ENCODE peak calls at places on chromosomes 6 and 20, in five cellular contexts. S, T, H, K and P are unnamed samples.

GRCh38 chr6:129501401-129502051 is 208.5 kb downstream of the ARHGAP18 start:
- DNase-seq in S (peak), T (no peak), H (peak), K (peak), P (peak)

GRCh38 chr6:17466707-17467106 is 73.3 kb downstream of the CAP2 start:
- DNase-seq in S (no peak), T (no peak), H (no peak), K (no peak), P (no peak)

GRCh38 chr6:69775941-69776340 is 20.9 kb downstream of the LMBRD1 start:
- DNase-seq in S (no peak), T (no peak), H (no peak), K (no peak), P (no peak)

GRCh38 chr20:48794360-48794759 is 33.4 kb downstream of the PREX1 start:
- DNase-seq in S (no peak), T (no peak), H (peak), K (no peak), P (no peak)

GRCh38 chr6:113786168-113786567 is 71.0 kb upstream of the MARCKS start:
- DNase-seq in S (no peak), T (no peak), H (no peak), K (no peak), P (no peak)

GRCh38 chr20:39534846-39535245 is 572.7 kb downstream of the DHX35 start:
- DNase-seq in S (no peak), T (no peak), H (no peak), K (no peak), P (no peak)

GRCh38 chr6:75830959-75831885 is 82.2 kb downstream of the MYO6 start:
- DNase-seq in S (no peak), T (no peak), H (no peak), K (no peak), P (no peak)

GRCh38 chr6:30219244-30219643 is 6.0 kb upstream of the TRIM26 start:
- DNase-seq in S (peak), T (peak), H (no peak), K (peak), P (no peak)

GRCh38 chr6:32815115-32815514 is 1.7 kb downstream of the HLA-DOB start:
- DNase-seq in S (no peak), T (no peak), H (no peak), K (no peak), P (no peak)

GRCh38 chr6:158004696-158005095 is 23.0 kb downstream of the SYNJ2 start:
- DNase-seq in S (no peak), T (no peak), H (peak), K (no peak), P (no peak)

GRCh38 chr6:170234419-170234818 is 56.5 kb downstream of the DLL1 start:
- DNase-seq in S (no peak), T (no peak), H (peak), K (no peak), P (no peak)

GRCh38 chr6:83071707-83072106 is 4.2 kb downstream of the DOP1A start:
- DNase-seq in S (no peak), T (no peak), H (no peak), K (no peak), P (no peak)

GRCh38 chr6:165090206-165090605 is 219.2 kb downstream of the C6orf118 start:
- DNase-seq in S (no peak), T (no peak), H (no peak), K (no peak), P (no peak)

GRCh38 chr20:43977252-43977651 is 62.6 kb downstream of the TOX2 start:
- DNase-seq in S (no peak), T (no peak), H (no peak), K (no peak), P (no peak)

GRCh38 chr20:61185181-61185580 is 66.9 kb upstream of the CDH4 start:
- DNase-seq in S (no peak), T (no peak), H (no peak), K (no peak), P (no peak)

GRCh38 chr6:113662049-113662655 is 195.0 kb upstream of the MARCKS start:
- DNase-seq in S (no peak), T (no peak), H (no peak), K (no peak), P (no peak)

GRCh38 chr6:152634773-152635172 is 2.4 kb downstream of the SYNE1 start:
- DNase-seq in S (no peak), T (no peak), H (no peak), K (no peak), P (no peak)

GRCh38 chr6:3732345-3733141 is 19.0 kb downstream of the PXDC1 start:
- DNase-seq in S (peak), T (peak), H (peak), K (peak), P (peak)

GRCh38 chr6:26555505-26556262 is 17.5 kb downstream of the HMGN4 start:
- DNase-seq in S (no peak), T (no peak), H (no peak), K (no peak), P (no peak)

GRCh38 chr6:137783640-137784198 is 83.3 kb upstream of the TNFAIP3 start:
- DNase-seq in S (no peak), T (no peak), H (no peak), K (no peak), P (no peak)

GRCh38 chr6:148406579-148407371 is 64.1 kb downstream of the SASH1 start:
- DNase-seq in S (no peak), T (no peak), H (no peak), K (no peak), P (no peak)

GRCh38 chr6:137738197-137738596 is 128.9 kb upstream of the TNFAIP3 start:
- DNase-seq in S (no peak), T (no peak), H (no peak), K (no peak), P (no peak)

GRCh38 chr6:1392813-1393640 is 3.7 kb downstream of the FOXF2 start:
- DNase-seq in S (no peak), T (no peak), H (no peak), K (no peak), P (no peak)

GRCh38 chr6:33335916-33336315 is 18.4 kb upstream of the ZBTB22 start:
- DNase-seq in S (no peak), T (no peak), H (no peak), K (no peak), P (no peak)

GRCh38 chr6:42012501-42013133 is 37.7 kb upstream of the TAF8 start:
- DNase-seq in S (no peak), T (no peak), H (no peak), K (no peak), P (no peak)

GRCh38 chr20:22070546-22070945 is 365.1 kb downstream of the PAX1 start:
- DNase-seq in S (peak), T (no peak), H (no peak), K (no peak), P (peak)